ENCODE peak calls at places on chromosomes 3 and 15, in five cellular contexts. X is GM03348; O is amygdala; B is choroid plexus epithelial cell; J is stimulated activated CD4-positive, alpha-beta T cell treated with anti-CD3 and anti-CD28 coated beads, Interleukin-4, amount 100 ng/mL, for 48 hours. F is an unnamed sample.

GRCh38 chr3:69272537-69272936 is 113.4 kb downstream of the FRMD4B start:
- DNase-seq in J (no peak), X (no peak), B (no peak), O (no peak), F (no peak)

GRCh38 chr15:76163429-76164020 is 103.7 kb downstream of the TMEM266 start:
- DNase-seq in X (peak; percentile 92), O (no peak), B (peak; percentile 77), J (no peak), F (no peak)

GRCh38 chr3:171198781-171199472 is 172.4 kb upstream of the SLC2A2 start:
- DNase-seq in B (peak; percentile 54), O (no peak), J (no peak), X (no peak), F (no peak)

GRCh38 chr3:12886736-12887135 is 45.4 kb upstream of the RPL32 start:
- DNase-seq in X (no peak), O (peak; percentile 23), B (no peak), J (no peak), F (no peak)

GRCh38 chr15:60512937-60513336 is 34.0 kb upstream of the ICE2 start:
- DNase-seq in O (no peak), B (no peak), J (no peak), X (no peak), F (no peak)

GRCh38 chr3:124832782-124833709 is 54.1 kb downstream of the ITGB5 start:
- DNase-seq in O (no peak), J (no peak), X (peak; percentile 74), B (peak; percentile 80), F (no peak)

GRCh38 chr3:32780735-32781210 is 37.0 kb upstream of the TRIM71 start:
- DNase-seq in B (peak; percentile 54), X (peak; percentile 69), J (no peak), O (no peak), F (no peak)

GRCh38 chr3:64667138-64667537 is 20.7 kb downstream of the ADAMTS9 start:
- DNase-seq in J (no peak), O (no peak), X (no peak), B (peak; percentile 35), F (no peak)

GRCh38 chr3:194140520-194141414 is 4.8 kb downstream of the HES1 start:
- DNase-seq in X (peak; percentile 56), O (no peak), B (peak; percentile 89), J (no peak), F (no peak)

GRCh38 chr3:4290272-4290893 is 12.8 kb upstream of the SETMAR start:
- DNase-seq in X (peak; percentile 49), B (peak; percentile 74), J (no peak), O (no peak), F (no peak)

GRCh38 chr15:41513282-41514227 is at the start of gene LTK:
- DNase-seq in O (no peak), B (no peak), X (no peak), J (no peak), F (no peak)

GRCh38 chr15:71456812-71457211 is 341.5 kb downstream of the THSD4 start:
- DNase-seq in O (no peak), X (no peak), J (no peak), B (no peak), F (no peak)

GRCh38 chr15:98760112-98760826 is 111.9 kb downstream of the IGF1R start:
- DNase-seq in B (no peak), O (no peak), X (peak; percentile 26), J (no peak), F (no peak)

GRCh38 chr3:175311404-175311803 is 452.3 kb downstream of the NAALADL2 start:
- DNase-seq in O (no peak), B (no peak), X (no peak), J (no peak), F (no peak)

GRCh38 chr15:65189102-65189740 is 4.1 kb upstream of the CLPX start:
- DNase-seq in X (peak; percentile 81), J (no peak), B (peak; percentile 79), O (no peak), F (no peak)

GRCh38 chr15:40234783-40235182 is 4.1 kb upstream of the PAK6 start:
- DNase-seq in O (no peak), X (no peak), J (no peak), B (no peak), F (no peak)

GRCh38 chr3:179811321-179812095 is 158.7 kb downstream of the USP13 start:
- DNase-seq in O (peak; percentile 2), J (peak; percentile 1), X (peak; percentile 79), B (peak; percentile 90), F (peak; percentile 49)

GRCh38 chr3:136464502-136464901 is 214.4 kb downstream of the PCCB start:
- DNase-seq in J (no peak), B (peak; percentile 72), X (no peak), O (no peak), F (no peak)